ENCODE peak calls at places on chromosomes 12 and 14, in seven cellular contexts. One of them, this sample, is unnamed.

GRCh38 chr12:109718390-109718789 is 4.8 kb downstream of the FAM222A start:
- DNase-seq in GM23338: peak; percentile 90
- DNase-seq in HCT116: no peak
- DNase-seq in OCI-LY7: no peak
- DNase-seq in GM23248: no peak
- DNase-seq in SK-N-SH: peak; percentile 52
- DNase-seq in hepatocyte: peak; percentile 48
- DNase-seq in this sample: peak; percentile 94

GRCh38 chr12:57223191-57224165 is 6.0 kb upstream of the SHMT2 start:
- DNase-seq in OCI-LY7: no peak
- DNase-seq in hepatocyte: no peak
- DNase-seq in HCT116: no peak
- DNase-seq in GM23338: no peak
- DNase-seq in GM23248: no peak
- DNase-seq in SK-N-SH: no peak
- DNase-seq in this sample: no peak

GRCh38 chr12:6867407-6868210 is at the start of gene TPI1:
- DNase-seq in GM23248: peak; percentile 93
- DNase-seq in GM23338: peak; percentile 85
- DNase-seq in HCT116: no peak
- DNase-seq in hepatocyte: peak; percentile 94
- DNase-seq in OCI-LY7: peak; percentile 79
- DNase-seq in SK-N-SH: peak; percentile 98
- DNase-seq in this sample: peak; percentile 90

GRCh38 chr14:56498112-56498511 is 81.5 kb upstream of the TMEM260 start:
- DNase-seq in SK-N-SH: no peak
- DNase-seq in HCT116: no peak
- DNase-seq in GM23248: no peak
- DNase-seq in hepatocyte: no peak
- DNase-seq in GM23338: no peak
- DNase-seq in OCI-LY7: no peak
- DNase-seq in this sample: no peak

GRCh38 chr14:103138483-103139370 is 15.5 kb downstream of the TNFAIP2 start:
- DNase-seq in hepatocyte: no peak
- DNase-seq in HCT116: no peak
- DNase-seq in GM23338: peak; percentile 68
- DNase-seq in GM23248: no peak
- DNase-seq in OCI-LY7: no peak
- DNase-seq in SK-N-SH: no peak
- DNase-seq in this sample: peak; percentile 65

GRCh38 chr12:106897082-106897481 is 58.6 kb upstream of the TMEM263 start:
- DNase-seq in HCT116: peak; percentile 6
- DNase-seq in OCI-LY7: no peak
- DNase-seq in GM23338: no peak
- DNase-seq in GM23248: peak; percentile 9
- DNase-seq in SK-N-SH: peak; percentile 31
- DNase-seq in hepatocyte: no peak
- DNase-seq in this sample: no peak

GRCh38 chr12:107111314-107111713 is 18.0 kb upstream of the CRY1 start:
- DNase-seq in hepatocyte: no peak
- DNase-seq in GM23338: no peak
- DNase-seq in GM23248: no peak
- DNase-seq in OCI-LY7: no peak
- DNase-seq in SK-N-SH: no peak
- DNase-seq in HCT116: no peak
- DNase-seq in this sample: no peak

GRCh38 chr12:130633771-130634170 is 82.3 kb downstream of the RIMBP2 start:
- DNase-seq in hepatocyte: peak; percentile 63
- DNase-seq in GM23248: no peak
- DNase-seq in HCT116: no peak
- DNase-seq in GM23338: peak; percentile 53
- DNase-seq in OCI-LY7: no peak
- DNase-seq in SK-N-SH: peak; percentile 81
- DNase-seq in this sample: peak; percentile 86

GRCh38 chr12:7716391-7716790 is 5.2 kb downstream of the DPPA3 start:
- DNase-seq in OCI-LY7: peak; percentile 11
- DNase-seq in GM23338: peak; percentile 59
- DNase-seq in SK-N-SH: no peak
- DNase-seq in GM23248: peak; percentile 5
- DNase-seq in HCT116: peak; percentile 19
- DNase-seq in hepatocyte: peak; percentile 19
- DNase-seq in this sample: peak; percentile 63

GRCh38 chr14:53295985-53296582 is 143.0 kb upstream of the DDHD1 start:
- DNase-seq in HCT116: peak; percentile 23
- DNase-seq in GM23338: peak; percentile 76
- DNase-seq in GM23248: peak; percentile 52
- DNase-seq in SK-N-SH: peak; percentile 8
- DNase-seq in hepatocyte: peak; percentile 65
- DNase-seq in OCI-LY7: peak; percentile 57
- DNase-seq in this sample: peak; percentile 57

GRCh38 chr12:120142231-120142877 is 25.8 kb upstream of the RAB35 start:
- DNase-seq in GM23338: no peak
- DNase-seq in GM23248: no peak
- DNase-seq in HCT116: no peak
- DNase-seq in OCI-LY7: no peak
- DNase-seq in SK-N-SH: no peak
- DNase-seq in hepatocyte: no peak
- DNase-seq in this sample: no peak

GRCh38 chr12:91577586-91578539 is 395.2 kb upstream of the DCN start:
- DNase-seq in OCI-LY7: peak; percentile 4
- DNase-seq in SK-N-SH: peak; percentile 16
- DNase-seq in GM23248: peak; percentile 61
- DNase-seq in HCT116: peak; percentile 15
- DNase-seq in hepatocyte: peak; percentile 12
- DNase-seq in GM23338: peak; percentile 51
- DNase-seq in this sample: no peak

GRCh38 chr14:58085877-58086276 is 66.1 kb downstream of the ARMH4 start:
- DNase-seq in SK-N-SH: no peak
- DNase-seq in OCI-LY7: no peak
- DNase-seq in GM23248: no peak
- DNase-seq in GM23338: no peak
- DNase-seq in HCT116: no peak
- DNase-seq in hepatocyte: no peak
- DNase-seq in this sample: no peak

GRCh38 chr12:57984629-57985151 is 43.3 kb downstream of the ATP23 start:
- DNase-seq in SK-N-SH: no peak
- DNase-seq in HCT116: no peak
- DNase-seq in GM23248: no peak
- DNase-seq in OCI-LY7: no peak
- DNase-seq in hepatocyte: no peak
- DNase-seq in GM23338: no peak
- DNase-seq in this sample: no peak

GRCh38 chr12:78584695-78585094 is 279.9 kb upstream of the SYT1 start:
- DNase-seq in GM23338: peak; percentile 83
- DNase-seq in hepatocyte: no peak
- DNase-seq in SK-N-SH: no peak
- DNase-seq in OCI-LY7: peak; percentile 43
- DNase-seq in GM23248: peak; percentile 13
- DNase-seq in HCT116: peak; percentile 31
- DNase-seq in this sample: peak; percentile 77

GRCh38 chr12:57625261-57626032 is 7.6 kb downstream of the B4GALNT1 start:
- DNase-seq in SK-N-SH: no peak
- DNase-seq in OCI-LY7: no peak
- DNase-seq in hepatocyte: no peak
- DNase-seq in HCT116: no peak
- DNase-seq in GM23338: no peak
- DNase-seq in GM23248: no peak
- DNase-seq in this sample: no peak

GRCh38 chr12:53048780-53049401 is 974 bp upstream of the TNS2 start:
- DNase-seq in hepatocyte: peak; percentile 75
- DNase-seq in OCI-LY7: no peak
- DNase-seq in GM23338: peak; percentile 88
- DNase-seq in GM23248: peak; percentile 54
- DNase-seq in SK-N-SH: peak; percentile 52
- DNase-seq in HCT116: no peak
- DNase-seq in this sample: peak; percentile 71

GRCh38 chr12:46389130-46389616 is 16.6 kb upstream of the SLC38A2 start:
- DNase-seq in SK-N-SH: no peak
- DNase-seq in HCT116: no peak
- DNase-seq in hepatocyte: no peak
- DNase-seq in GM23248: peak; percentile 86
- DNase-seq in GM23338: no peak
- DNase-seq in OCI-LY7: no peak
- DNase-seq in this sample: no peak

GRCh38 chr12:104490850-104491249 is 34.1 kb downstream of the CHST11 start:
- DNase-seq in GM23338: no peak
- DNase-seq in HCT116: no peak
- DNase-seq in SK-N-SH: no peak
- DNase-seq in hepatocyte: no peak
- DNase-seq in GM23248: no peak
- DNase-seq in OCI-LY7: peak; percentile 71
- DNase-seq in this sample: no peak

GRCh38 chr12:79841248-79841877 is 93.5 kb downstream of the PPP1R12A start:
- DNase-seq in GM23248: no peak
- DNase-seq in hepatocyte: no peak
- DNase-seq in HCT116: no peak
- DNase-seq in SK-N-SH: no peak
- DNase-seq in GM23338: no peak
- DNase-seq in OCI-LY7: no peak
- DNase-seq in this sample: no peak

GRCh38 chr12:39623919-39624318 is 4.3 kb upstream of the ABCD2 start:
- DNase-seq in GM23338: no peak
- DNase-seq in GM23248: no peak
- DNase-seq in hepatocyte: no peak
- DNase-seq in SK-N-SH: no peak
- DNase-seq in OCI-LY7: no peak
- DNase-seq in HCT116: no peak
- DNase-seq in this sample: no peak

GRCh38 chr14:23094666-23095195 is at the start of gene ACIN1:
- DNase-seq in OCI-LY7: peak; percentile 94
- DNase-seq in GM23338: no peak
- DNase-seq in GM23248: peak; percentile 90
- DNase-seq in hepatocyte: peak; percentile 91
- DNase-seq in SK-N-SH: peak; percentile 82
- DNase-seq in HCT116: peak; percentile 74
- DNase-seq in this sample: peak; percentile 96

GRCh38 chr12:59823535-59823934 is 227.7 kb downstream of the SLC16A7 start:
- DNase-seq in hepatocyte: no peak
- DNase-seq in SK-N-SH: no peak
- DNase-seq in GM23248: peak; percentile 58
- DNase-seq in OCI-LY7: no peak
- DNase-seq in HCT116: no peak
- DNase-seq in GM23338: no peak
- DNase-seq in this sample: no peak
- TF ChIP-seq EZH2phosphoT487 in hepatocyte: no peak
- TF ChIP-seq EZH2phosphoT487 in SK-N-SH: no peak
- TF ChIP-seq EZH2phosphoT487 in GM23248: no peak
- TF ChIP-seq EZH2phosphoT487 in OCI-LY7: no peak
- TF ChIP-seq EZH2phosphoT487 in HCT116: no peak
- TF ChIP-seq EZH2phosphoT487 in GM23338: no peak
- TF ChIP-seq EZH2phosphoT487 in this sample: no peak

GRCh38 chr12:42420385-42420784 is 94.4 kb downstream of the PPHLN1 start:
- DNase-seq in hepatocyte: no peak
- DNase-seq in GM23338: no peak
- DNase-seq in OCI-LY7: no peak
- DNase-seq in HCT116: no peak
- DNase-seq in GM23248: no peak
- DNase-seq in SK-N-SH: no peak
- DNase-seq in this sample: no peak

GRCh38 chr12:42422785-42423184 is 96.8 kb downstream of the PPHLN1 start:
- DNase-seq in GM23338: no peak
- DNase-seq in OCI-LY7: no peak
- DNase-seq in HCT116: no peak
- DNase-seq in hepatocyte: no peak
- DNase-seq in GM23248: no peak
- DNase-seq in SK-N-SH: no peak
- DNase-seq in this sample: no peak

GRCh38 chr12:42426733-42427132 is 100.8 kb downstream of the PPHLN1 start:
- DNase-seq in SK-N-SH: no peak
- DNase-seq in GM23248: peak; percentile 51
- DNase-seq in GM23338: peak; percentile 60
- DNase-seq in hepatocyte: no peak
- DNase-seq in OCI-LY7: no peak
- DNase-seq in HCT116: peak; percentile 49
- DNase-seq in this sample: peak; percentile 35

GRCh38 chr12:42421844-42422779 is 96.1 kb downstream of the PPHLN1 start:
- DNase-seq in hepatocyte: no peak
- DNase-seq in OCI-LY7: no peak
- DNase-seq in GM23338: no peak
- DNase-seq in HCT116: no peak
- DNase-seq in SK-N-SH: peak; percentile 37
- DNase-seq in GM23248: peak; percentile 70
- DNase-seq in this sample: no peak
- TF ChIP-seq EZH2phosphoT487 in hepatocyte: no peak
- TF ChIP-seq EZH2phosphoT487 in OCI-LY7: no peak
- TF ChIP-seq EZH2phosphoT487 in GM23338: no peak
- TF ChIP-seq EZH2phosphoT487 in HCT116: no peak
- TF ChIP-seq EZH2phosphoT487 in SK-N-SH: no peak
- TF ChIP-seq EZH2phosphoT487 in GM23248: no peak
- TF ChIP-seq EZH2phosphoT487 in this sample: no peak

DNA sequence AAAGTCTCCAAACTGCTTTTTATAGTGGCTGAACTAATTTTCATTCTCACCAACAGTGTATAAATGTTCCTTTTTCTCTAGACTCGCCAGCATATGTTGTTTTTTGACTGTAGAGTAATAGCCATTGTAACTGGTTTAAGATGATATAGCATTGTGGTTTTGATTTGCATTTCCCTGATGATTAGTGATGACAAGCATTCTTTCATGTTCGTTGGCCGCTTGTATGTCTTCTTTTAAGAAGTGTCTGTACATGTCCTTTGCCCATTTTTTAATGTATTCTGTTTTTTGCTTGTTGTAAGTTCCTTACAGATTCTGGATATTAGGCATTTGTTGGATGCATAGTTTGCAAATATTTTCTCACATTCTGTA is 404.9 kb downstream of the FLRT2 start:
- DNase-seq in HCT116: no peak
- DNase-seq in GM23338: no peak
- DNase-seq in OCI-LY7: peak; percentile 0
- DNase-seq in GM23248: no peak
- DNase-seq in SK-N-SH: no peak
- DNase-seq in hepatocyte: no peak
- DNase-seq in this sample: no peak
- TF ChIP-seq EZH2phosphoT487 in HCT116: no peak
- TF ChIP-seq EZH2phosphoT487 in GM23338: no peak
- TF ChIP-seq EZH2phosphoT487 in OCI-LY7: no peak
- TF ChIP-seq EZH2phosphoT487 in GM23248: no peak
- TF ChIP-seq EZH2phosphoT487 in SK-N-SH: no peak
- TF ChIP-seq EZH2phosphoT487 in hepatocyte: no peak
- TF ChIP-seq EZH2phosphoT487 in this sample: no peak

DNA sequence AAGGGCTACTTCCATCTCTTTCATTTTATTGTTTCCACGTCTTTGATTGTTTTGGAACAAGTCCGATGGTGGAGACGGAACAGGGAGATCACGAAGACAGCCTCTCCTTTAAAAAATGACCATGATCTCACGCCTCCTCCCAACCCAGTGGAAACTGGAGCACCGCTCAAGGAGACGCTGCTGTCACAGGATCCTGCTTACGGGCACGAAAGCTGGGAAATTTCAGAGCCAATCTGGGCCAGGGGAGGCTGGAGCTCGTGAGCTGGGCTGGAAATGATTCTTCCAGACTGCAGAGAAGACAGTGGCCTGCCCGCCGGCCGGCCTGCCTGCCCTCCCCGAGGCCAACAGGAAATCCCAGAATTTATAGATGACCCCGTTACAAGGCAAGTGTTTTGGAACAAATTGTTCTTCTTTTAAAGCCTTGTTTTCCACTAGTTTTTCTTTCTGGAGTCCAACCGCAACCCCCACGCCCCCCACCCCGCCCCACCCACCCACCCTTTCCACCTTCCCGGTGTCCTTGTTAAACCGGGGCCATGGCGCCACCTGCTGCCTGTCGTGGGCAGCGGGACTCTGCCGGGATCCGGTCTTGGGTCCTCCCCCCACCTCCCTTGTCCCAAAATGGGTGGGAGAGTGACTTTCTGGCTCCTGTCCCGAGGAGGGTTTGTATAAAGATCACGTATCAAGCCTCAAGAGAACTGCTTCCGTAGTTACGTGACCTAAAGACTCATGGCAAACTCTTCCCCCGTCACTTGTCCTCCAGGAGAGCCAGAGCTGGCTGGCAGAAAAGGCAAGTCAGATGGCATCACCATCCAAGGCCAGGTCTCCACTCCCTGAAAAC is 40.3 kb downstream of the MAP1LC3B2 start:
- DNase-seq in hepatocyte: peak; percentile 84
- DNase-seq in GM23248: peak; percentile 83
- DNase-seq in GM23338: peak; percentile 86
- DNase-seq in HCT116: peak; percentile 26
- DNase-seq in OCI-LY7: peak; percentile 67
- DNase-seq in SK-N-SH: peak; percentile 81
- DNase-seq in this sample: peak; percentile 86
- TF ChIP-seq EZH2phosphoT487 in hepatocyte: no peak
- TF ChIP-seq EZH2phosphoT487 in GM23248: no peak
- TF ChIP-seq EZH2phosphoT487 in GM23338: no peak
- TF ChIP-seq EZH2phosphoT487 in HCT116: no peak
- TF ChIP-seq EZH2phosphoT487 in OCI-LY7: no peak
- TF ChIP-seq EZH2phosphoT487 in SK-N-SH: no peak
- TF ChIP-seq EZH2phosphoT487 in this sample: no peak